ENCODE peak calls at places on chromosomes 6 and 20, in nine cellular contexts. G is breast epithelium, Y is transverse colon, X is dorsolateral prefrontal cortex, C is lung, F is astrocyte, D is body of pancreas, N is HCT116, A is Peyer's patch. Z is an unnamed sample.

GRCh38 chr20:8156603-8157079 is 24.6 kb downstream of the PLCB1 start:
- DNase-seq in D (no peak), F (peak; percentile 62), X (no peak), C (no peak), Y (no peak), G (no peak), N (peak; percentile 31), A (no peak), Z (no peak)

GRCh38 chr6:149940673-149940984 is 1.2 kb upstream of the ULBP2 start:
- DNase-seq in X (no peak), C (no peak), G (no peak), Y (no peak), D (no peak), F (no peak), A (no peak), N (no peak), Z (no peak)

GRCh38 chr20:24164360-24164759 is 175.8 kb upstream of the GGTLC1 start:
- DNase-seq in D (no peak), Y (no peak), G (no peak), C (no peak), F (no peak), A (no peak), N (no peak), X (no peak), Z (no peak)

GRCh38 chr20:54733687-54734086 is 258.3 kb downstream of the DOK5 start:
- DNase-seq in F (no peak), A (no peak), D (no peak), C (no peak), X (no peak), N (no peak), Y (no peak), G (no peak), Z (no peak)

GRCh38 chr6:100435299-100435698 is 29.4 kb downstream of the SIM1 start:
- DNase-seq in A (no peak), N (peak; percentile 19), X (no peak), C (no peak), D (no peak), Y (no peak), F (peak; percentile 57), G (no peak), Z (peak; percentile 67)

GRCh38 chr20:32302507-32302872 is 25.0 kb downstream of the KIF3B start:
- DNase-seq in X (no peak), G (no peak), Y (no peak), A (no peak), N (no peak), F (no peak), D (no peak), C (no peak), Z (no peak)

GRCh38 chr6:30075987-30076311 is 380 bp upstream of the RNF39 start:
- DNase-seq in X (no peak), A (no peak), G (peak; percentile 87), F (no peak), C (no peak), N (no peak), Y (no peak), D (peak; percentile 86), Z (peak; percentile 89)

GRCh38 chr20:63509088-63509564 is 10.2 kb upstream of the EEF1A2 start:
- DNase-seq in N (no peak), G (no peak), X (no peak), Y (no peak), D (no peak), C (no peak), F (no peak), A (no peak), Z (no peak)

GRCh38 chr6:9250852-9251251 is 815.5 kb upstream of the SLC35B3 start:
- DNase-seq in C (no peak), A (no peak), N (peak; percentile 63), F (peak; percentile 54), X (no peak), G (peak; percentile 61), D (peak; percentile 56), Y (peak; percentile 12), Z (peak; percentile 41)

GRCh38 chr20:37179671-37180524 is 550 bp upstream of the MROH8 start:
- DNase-seq in G (no peak), X (no peak), F (peak; percentile 76), A (no peak), Y (no peak), D (no peak), C (no peak), N (no peak), Z (peak; percentile 75)

GRCh38 chr6:63635563-63636515 is at the start of gene PHF3:
- DNase-seq in X (peak; percentile 88), A (peak; percentile 92), Y (peak; percentile 93), D (peak; percentile 91), C (peak; percentile 87), F (peak; percentile 76), N (peak; percentile 79), G (peak; percentile 86), Z (peak; percentile 89)

GRCh38 chr6:166625356-166625755 is 1.7 kb downstream of the RPS6KA2 start:
- DNase-seq in X (no peak), C (no peak), G (no peak), Y (no peak), D (no peak), N (no peak), F (no peak), A (no peak), Z (no peak)

DNA sequence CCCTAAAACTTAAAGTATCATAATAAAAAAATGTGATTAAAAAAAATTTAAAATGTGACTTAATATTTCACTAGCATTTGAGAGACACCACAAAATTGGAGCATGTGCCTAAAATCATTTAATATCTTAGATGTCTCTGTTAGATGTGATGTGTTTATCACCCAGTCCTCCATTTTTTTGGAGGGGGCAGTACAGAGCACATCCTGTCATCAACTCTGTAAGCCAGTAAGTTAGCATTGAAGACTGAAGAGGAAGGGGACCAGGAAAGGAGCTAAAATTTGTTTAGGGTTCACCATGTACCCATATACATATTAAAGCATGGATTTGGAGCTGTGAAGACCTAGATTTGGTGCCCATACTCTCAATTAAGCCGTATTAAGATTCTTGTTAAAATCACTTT is 30.7 kb upstream of the ADIG start:
- DNase-seq in A (no peak), G (no peak), Y (no peak), X (no peak), C (no peak), D (no peak), N (no peak), F (no peak), Z (peak; percentile 37)
- TF ChIP-seq CTCF in A (no peak), G (no peak), Y (no peak), X (no peak), C (no peak), D (no peak), N (no peak), F (peak; percentile 5), Z (peak; percentile 13)

DNA sequence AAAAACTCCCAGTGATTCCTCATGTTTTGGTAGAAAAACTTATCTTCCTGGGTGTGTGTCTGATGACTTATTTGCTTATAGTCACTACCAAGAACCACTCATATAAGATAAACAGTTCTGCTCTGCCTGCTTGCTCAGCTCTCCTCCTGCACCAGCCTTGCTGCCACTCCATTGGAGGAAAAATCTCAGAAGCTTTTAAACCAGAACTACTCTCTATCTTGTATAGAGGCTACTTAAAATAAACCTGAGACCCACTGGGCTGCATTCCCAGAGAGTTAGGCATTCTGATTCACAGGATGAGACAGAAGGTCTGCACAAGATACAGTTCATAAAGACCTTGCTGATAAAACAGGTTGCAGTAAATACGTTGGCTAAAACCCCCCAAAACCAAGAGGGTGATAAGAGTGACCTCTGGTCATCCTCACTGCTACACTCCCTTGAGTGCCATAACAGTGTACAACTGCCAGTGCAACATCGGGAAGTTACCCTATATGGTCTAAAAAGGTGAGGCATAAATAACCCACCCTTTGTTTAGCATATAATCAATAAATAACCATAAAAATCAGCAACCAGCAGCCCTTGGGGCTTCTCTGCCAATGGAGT is 728.3 kb downstream of the EPHA7 start:
- DNase-seq in X (no peak), N (no peak), D (no peak), C (no peak), G (no peak), A (no peak), Y (no peak), F (peak; percentile 34), Z (no peak)
- H3K27ac ChIP-seq in X (no peak overlapping the region), N (no peak overlapping the region), D (no peak overlapping the region), C (no peak overlapping the region), G (no peak overlapping the region), A (no peak overlapping the region), Y (no peak overlapping the region), F (no peak overlapping the region), Z (no peak overlapping the region)

GRCh38 chr20:33936651-33937050 is 57.1 kb upstream of the RALY start:
- DNase-seq in X (no peak), C (no peak), F (no peak), D (no peak), Y (no peak), G (no peak), A (no peak), N (no peak), Z (no peak)

GRCh38 chr20:33927703-33928102 is 66.0 kb upstream of the RALY start:
- DNase-seq in C (no peak), X (no peak), F (no peak), A (no peak), D (no peak), N (no peak), G (no peak), Y (no peak), Z (no peak)

GRCh38 chr20:33929917-33930316 is 63.8 kb upstream of the RALY start:
- DNase-seq in A (no peak), G (no peak), D (no peak), Y (no peak), N (no peak), C (no peak), X (no peak), F (no peak), Z (no peak)

DNA sequence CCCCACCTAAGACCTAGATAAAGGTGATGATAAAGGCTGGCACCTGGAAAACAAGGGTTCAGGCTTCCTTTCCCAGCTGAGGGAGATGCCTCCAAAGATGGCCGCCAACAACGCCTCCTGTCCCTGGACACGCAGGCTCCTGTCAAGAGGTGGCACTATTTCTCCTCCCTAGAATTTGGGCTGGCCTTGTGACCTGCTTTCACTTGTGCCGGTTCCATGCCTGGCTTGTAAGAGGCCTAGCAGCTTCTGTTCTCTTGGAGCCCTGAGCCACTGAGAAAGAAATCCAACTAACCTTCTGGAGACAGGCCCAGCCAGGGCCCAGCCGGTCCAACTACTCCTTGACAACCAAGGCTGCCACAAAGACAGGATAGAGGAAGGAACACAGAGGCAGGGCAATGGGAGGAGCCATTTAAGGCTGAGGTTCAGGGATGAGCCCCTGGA is 60.2 kb upstream of the RALY start:
- DNase-seq in D (peak; percentile 79), Y (peak; percentile 59), G (peak; percentile 61), F (peak; percentile 16), A (peak; percentile 55), C (peak; percentile 41), X (peak; percentile 30), N (peak; percentile 48), Z (peak; percentile 53)
- TF ChIP-seq CTCF in D (peak; percentile 34), Y (peak; percentile 60), G (peak; percentile 38), F (no peak), A (peak; percentile 28), C (peak; percentile 48), X (peak; percentile 77), N (peak; percentile 65), Z (peak; percentile 31)

DNA sequence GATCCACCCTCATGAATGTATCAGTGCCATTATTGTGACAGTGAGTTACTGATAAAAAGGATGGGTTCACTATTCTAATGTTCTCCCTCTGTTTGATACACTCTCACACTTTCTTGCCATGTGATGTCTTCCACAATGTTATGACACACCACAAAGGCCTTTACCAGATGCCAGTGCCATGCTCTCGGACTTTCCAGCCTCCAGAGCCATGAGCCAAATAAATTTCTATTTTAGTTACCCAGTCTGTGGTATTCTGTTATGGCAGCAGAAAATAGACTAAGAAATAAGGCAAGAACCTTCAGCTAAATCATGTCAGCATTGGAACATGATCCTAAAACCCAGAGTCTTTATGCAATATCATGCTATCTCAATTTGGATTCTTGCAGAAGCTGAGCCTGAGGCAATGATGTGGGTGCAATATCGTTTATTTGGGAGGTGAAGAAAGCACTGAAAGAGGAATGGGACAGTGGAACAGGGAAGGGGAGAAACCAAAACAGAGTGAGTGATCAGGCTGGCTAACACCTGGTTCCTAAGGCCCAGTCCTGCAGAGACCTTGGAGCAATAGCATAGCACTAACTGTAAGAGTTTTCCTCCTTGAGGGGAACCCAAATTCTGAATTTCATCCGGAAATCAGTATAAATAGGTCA is 130.4 kb upstream of the LRFN2 start:
- DNase-seq in X (no peak), C (no peak), N (no peak), D (no peak), Y (no peak), G (no peak), F (no peak), A (no peak), Z (no peak)
- H3K27ac ChIP-seq in X (peak overlapping the region; percentile 29), C (no peak overlapping the region), N (no peak overlapping the region), D (no peak overlapping the region), Y (no peak overlapping the region), G (no peak overlapping the region), F (no peak overlapping the region), A (no peak overlapping the region), Z (no peak overlapping the region)